ENCODE peak calls at places on chromosomes 7 and 10, in four cellular contexts. One of them, this sample, is unnamed. For H3K27me3, the result is how much of the 10 kb centered on the place peaks cover.

GRCh38 chr10:86899670-86900276 is 57.6 kb downstream of the MMRN2 start:
- DNase-seq in tibial nerve: peak
- DNase-seq in pancreas: peak
- DNase-seq in PC-3: peak
- DNase-seq in this sample: peak

GRCh38 chr7:142772051-142772450 is 1.3 kb downstream of the PRSS2 start:
- DNase-seq in tibial nerve: no peak
- DNase-seq in pancreas: no peak
- DNase-seq in PC-3: no peak
- DNase-seq in this sample: no peak

GRCh38 chr7:143385891-143386781 is 5.0 kb downstream of the ZYX start:
- DNase-seq in tibial nerve: no peak
- DNase-seq in pancreas: no peak
- DNase-seq in PC-3: no peak
- DNase-seq in this sample: no peak

GRCh38 chr10:48316236-48316635 is 9.8 kb downstream of the MAPK8 start:
- DNase-seq in tibial nerve: no peak
- DNase-seq in pancreas: no peak
- DNase-seq in PC-3: no peak
- DNase-seq in this sample: no peak

GRCh38 chr7:108235451-108236061 is 105.4 kb upstream of the LAMB4 start:
- DNase-seq in tibial nerve: no peak
- DNase-seq in pancreas: no peak
- DNase-seq in PC-3: no peak
- DNase-seq in this sample: no peak

GRCh38 chr10:125123363-125124113 is 36.8 kb downstream of the CTBP2 start:
- DNase-seq in tibial nerve: peak
- DNase-seq in pancreas: peak
- DNase-seq in PC-3: peak
- DNase-seq in this sample: peak

GRCh38 chr10:111113961-111114830 is 37.4 kb downstream of the ADRA2A start:
- DNase-seq in tibial nerve: no peak
- DNase-seq in pancreas: no peak
- DNase-seq in PC-3: no peak
- DNase-seq in this sample: no peak

GRCh38 chr10:112332509-112333228 is 41.2 kb upstream of the ACSL5 start:
- DNase-seq in tibial nerve: no peak
- DNase-seq in pancreas: peak
- DNase-seq in PC-3: no peak
- DNase-seq in this sample: peak

GRCh38 chr7:12788591-12788990 is 101.2 kb downstream of the ARL4A start:
- DNase-seq in tibial nerve: no peak
- DNase-seq in pancreas: no peak
- DNase-seq in PC-3: no peak
- DNase-seq in this sample: no peak

GRCh38 chr10:4271193-4271592 is 486.2 kb upstream of the KLF6 start:
- DNase-seq in tibial nerve: no peak
- DNase-seq in pancreas: no peak
- DNase-seq in PC-3: no peak
- DNase-seq in this sample: no peak

GRCh38 chr7:123070702-123071286 is 75.3 kb upstream of the TAS2R16 start:
- DNase-seq in tibial nerve: no peak
- DNase-seq in pancreas: no peak
- DNase-seq in PC-3: peak
- DNase-seq in this sample: no peak

GRCh38 chr10:120514035-120514620 is 57.1 kb downstream of the PLPP4 start:
- DNase-seq in tibial nerve: no peak
- DNase-seq in pancreas: no peak
- DNase-seq in PC-3: peak
- DNase-seq in this sample: peak

GRCh38 chr7:123401295-123401694 is 133.1 kb downstream of the IQUB start:
- DNase-seq in tibial nerve: no peak
- DNase-seq in pancreas: no peak
- DNase-seq in PC-3: peak
- DNase-seq in this sample: no peak

GRCh38 chr7:40315277-40315676 is 180.5 kb downstream of the SUGCT start:
- DNase-seq in tibial nerve: no peak
- DNase-seq in pancreas: no peak
- DNase-seq in PC-3: no peak
- DNase-seq in this sample: no peak

GRCh38 chr7:66921396-66921917 is 432 bp downstream of the TMEM248 start:
- DNase-seq in tibial nerve: no peak
- DNase-seq in pancreas: peak
- DNase-seq in PC-3: peak
- DNase-seq in this sample: peak

GRCh38 chr7:151017953-151018420 is 6.3 kb downstream of the ATG9B start:
- DNase-seq in tibial nerve: peak
- DNase-seq in pancreas: peak
- DNase-seq in PC-3: peak
- DNase-seq in this sample: peak

GRCh38 chr10:486668-487067 is 202.8 kb downstream of the DIP2C start:
- DNase-seq in tibial nerve: no peak
- DNase-seq in pancreas: no peak
- DNase-seq in PC-3: no peak
- DNase-seq in this sample: no peak

GRCh38 chr7:36565792-36566356 is 158.4 kb downstream of the AOAH start:
- DNase-seq in tibial nerve: no peak
- DNase-seq in pancreas: no peak
- DNase-seq in PC-3: no peak
- DNase-seq in this sample: no peak

GRCh38 chr10:104581884-104582603 is 59.0 kb upstream of the SORCS3 start:
- DNase-seq in tibial nerve: no peak
- DNase-seq in pancreas: no peak
- DNase-seq in PC-3: no peak
- DNase-seq in this sample: no peak

GRCh38 chr10:52639652-52640051 is 132.9 kb downstream of the MBL2 start:
- DNase-seq in tibial nerve: no peak
- DNase-seq in pancreas: no peak
- DNase-seq in PC-3: peak
- DNase-seq in this sample: no peak

GRCh38 chr7:14850039-14850438 is 52.5 kb downstream of the DGKB start:
- DNase-seq in tibial nerve: no peak
- DNase-seq in pancreas: no peak
- DNase-seq in PC-3: peak
- DNase-seq in this sample: no peak

GRCh38 chr7:105594034-105594433 is 12.7 kb upstream of the EFCAB10 start:
- DNase-seq in tibial nerve: no peak
- DNase-seq in pancreas: no peak
- DNase-seq in PC-3: peak
- DNase-seq in this sample: no peak

GRCh38 chr7:5598769-5599371 is 175.2 kb upstream of the TNRC18 start:
- DNase-seq in tibial nerve: no peak
- DNase-seq in pancreas: no peak
- DNase-seq in PC-3: no peak
- DNase-seq in this sample: peak

GRCh38 chr7:103888603-103889153 is 100.8 kb downstream of the RELN start:
- DNase-seq in tibial nerve: no peak
- DNase-seq in pancreas: no peak
- DNase-seq in PC-3: no peak
- DNase-seq in this sample: no peak

GRCh38 chr7:73350311-73351068 is 22.5 kb downstream of the FKBP6 start:
- DNase-seq in tibial nerve: no peak
- DNase-seq in pancreas: no peak
- DNase-seq in PC-3: no peak
- DNase-seq in this sample: no peak

GRCh38 chr7:138460176-138460648 is at the start of gene TRIM24:
- DNase-seq in tibial nerve: no peak
- DNase-seq in pancreas: peak
- DNase-seq in PC-3: no peak
- DNase-seq in this sample: no peak

GRCh38 chr10:129332476-129332875 is 134.6 kb upstream of the MGMT start:
- DNase-seq in tibial nerve: no peak
- DNase-seq in pancreas: no peak
- DNase-seq in PC-3: peak
- DNase-seq in this sample: no peak

GRCh38 chr10:88389456-88389855 is 193.7 kb downstream of the RNLS start:
- DNase-seq in tibial nerve: no peak
- DNase-seq in pancreas: peak
- DNase-seq in PC-3: no peak
- DNase-seq in this sample: peak

GRCh38 chr10:44952779-44953231 is 6.8 kb upstream of the RASSF4 start:
- DNase-seq in tibial nerve: no peak
- DNase-seq in pancreas: no peak
- DNase-seq in PC-3: no peak
- DNase-seq in this sample: no peak

GRCh38 chr10:490891-491571 is 198.4 kb downstream of the DIP2C start:
- DNase-seq in tibial nerve: no peak
- DNase-seq in pancreas: no peak
- DNase-seq in PC-3: no peak
- DNase-seq in this sample: peak

GRCh38 chr10:100346351-100346764 is 675 bp upstream of the SCD start:
- DNase-seq in tibial nerve: peak
- DNase-seq in pancreas: no peak
- DNase-seq in PC-3: peak
- DNase-seq in this sample: peak

GRCh38 chr7:18257711-18258110 is 230.1 kb upstream of the PRPS1L1 start:
- DNase-seq in tibial nerve: no peak
- DNase-seq in pancreas: no peak
- DNase-seq in PC-3: peak
- DNase-seq in this sample: no peak

GRCh38 chr10:72597897-72598296 is 28.0 kb downstream of the MICU1 start:
- DNase-seq in tibial nerve: no peak
- DNase-seq in pancreas: no peak
- DNase-seq in PC-3: no peak
- DNase-seq in this sample: no peak

GRCh38 chr7:47670738-47671137 is 88.8 kb upstream of the TNS3 start:
- DNase-seq in tibial nerve: no peak
- DNase-seq in pancreas: no peak
- DNase-seq in PC-3: no peak
- DNase-seq in this sample: peak

GRCh38 chr7:64946772-64947171 is 43.7 kb downstream of the ZNF273 start:
- DNase-seq in tibial nerve: no peak
- DNase-seq in pancreas: no peak
- DNase-seq in PC-3: peak
- DNase-seq in this sample: no peak

GRCh38 chr10:129641982-129642381 is 174.9 kb downstream of the MGMT start:
- DNase-seq in tibial nerve: no peak
- DNase-seq in pancreas: no peak
- DNase-seq in PC-3: no peak
- DNase-seq in this sample: no peak

GRCh38 chr7:157686285-157686894 is 349.6 kb downstream of the DNAJB6 start:
- DNase-seq in tibial nerve: peak
- DNase-seq in pancreas: no peak
- DNase-seq in PC-3: no peak
- DNase-seq in this sample: no peak

GRCh38 chr7:157684157-157684595 is 347.4 kb downstream of the DNAJB6 start:
- DNase-seq in tibial nerve: peak
- DNase-seq in pancreas: no peak
- DNase-seq in PC-3: no peak
- DNase-seq in this sample: no peak

GRCh38 chr7:157683251-157684156 is 346.7 kb downstream of the DNAJB6 start:
- DNase-seq in tibial nerve: peak
- DNase-seq in pancreas: no peak
- DNase-seq in PC-3: no peak
- DNase-seq in this sample: no peak

GRCh38 chr7:157685430-157686284 is 348.9 kb downstream of the DNAJB6 start:
- DNase-seq in tibial nerve: peak
- DNase-seq in pancreas: no peak
- DNase-seq in PC-3: no peak
- DNase-seq in this sample: no peak

DNA sequence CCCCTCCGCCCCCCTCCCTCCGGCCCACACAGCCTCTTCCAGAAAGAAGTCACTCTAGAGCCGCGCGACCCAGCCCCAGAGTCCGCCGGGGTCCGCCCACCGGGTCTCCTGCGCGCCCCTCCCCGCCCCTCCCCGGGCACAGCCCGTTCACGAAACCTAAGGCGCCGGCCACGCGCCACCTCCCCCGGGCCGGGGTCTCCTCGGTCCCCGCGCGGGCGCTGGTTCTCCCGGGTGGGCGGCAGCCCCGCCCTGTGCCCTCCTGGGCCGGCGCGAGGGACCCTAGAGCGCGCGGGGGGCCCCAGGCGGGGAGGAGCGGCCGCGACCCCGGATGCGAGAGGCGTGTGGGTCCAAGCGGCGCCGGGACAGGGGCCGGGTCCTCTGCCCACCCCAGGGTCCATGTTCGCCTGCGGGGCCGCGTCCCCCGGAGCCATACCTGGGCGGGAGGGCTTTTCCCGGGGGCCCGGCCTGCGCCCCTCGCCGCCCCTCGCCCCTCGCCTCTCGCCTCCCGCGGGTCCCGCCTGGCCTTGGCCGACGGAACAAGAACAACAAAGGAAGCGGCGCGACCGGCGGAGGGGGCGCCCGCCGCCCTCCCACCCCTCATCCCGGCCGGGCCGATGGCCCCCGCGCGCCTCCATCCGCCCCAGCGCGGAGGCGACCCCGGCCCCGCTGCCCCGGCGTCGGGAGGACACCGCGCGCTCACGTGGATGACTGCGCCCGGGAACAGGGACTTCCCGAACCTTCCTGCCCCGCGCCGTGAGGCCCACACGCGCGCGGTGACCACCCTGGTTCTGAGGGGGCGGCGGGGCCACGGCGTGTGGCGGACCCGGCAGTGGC is 348.0 kb downstream of the DNAJB6 start:
- DNase-seq in tibial nerve: peak
- DNase-seq in pancreas: no peak
- DNase-seq in PC-3: no peak
- DNase-seq in this sample: no peak
- H3K27me3 ChIP-seq in tibial nerve: under half
- H3K27me3 ChIP-seq in pancreas: under half
- H3K27me3 ChIP-seq in PC-3: under half
- H3K27me3 ChIP-seq in this sample: half or more

GRCh38 chr10:96491303-96491702 is 22.4 kb downstream of the TLL2 start:
- DNase-seq in tibial nerve: no peak
- DNase-seq in pancreas: no peak
- DNase-seq in PC-3: peak
- DNase-seq in this sample: no peak
- H3K4me3 ChIP-seq in tibial nerve: no peak
- H3K4me3 ChIP-seq in pancreas: no peak
- H3K4me3 ChIP-seq in PC-3: no peak
- H3K4me3 ChIP-seq in this sample: no peak

GRCh38 chr10:132203256-132204077 is 16.7 kb downstream of the DPYSL4 start:
- DNase-seq in tibial nerve: no peak
- DNase-seq in pancreas: no peak
- DNase-seq in PC-3: no peak
- DNase-seq in this sample: no peak
- TF ChIP-seq CTCF in tibial nerve: no peak
- TF ChIP-seq CTCF in pancreas: no peak
- TF ChIP-seq CTCF in PC-3: no peak
- TF ChIP-seq CTCF in this sample: no peak

GRCh38 chr7:132462478-132462877 is 113.8 kb downstream of the PLXNA4 start:
- DNase-seq in tibial nerve: no peak
- DNase-seq in pancreas: no peak
- DNase-seq in PC-3: no peak
- DNase-seq in this sample: no peak
- H3K27me3 ChIP-seq in tibial nerve: under half
- H3K27me3 ChIP-seq in pancreas: under half
- H3K27me3 ChIP-seq in PC-3: under half
- H3K27me3 ChIP-seq in this sample: under half